ENCODE peak calls at places on chromosome 18, in eight cellular contexts. S is AG10803; L is CD4-positive, alpha-beta T cell; T is astrocyte; N is GM19239; F is EH; E is NCI-H1417; Y is PC-3. A is an unnamed sample.

GRCh38 chr18:63971320-63972071 is 1.6 kb downstream of the SERPINB8 start:
- DNase-seq in S (no peak), L (no peak), T (peak; percentile 6), N (no peak), F (peak; percentile 23), E (peak; percentile 93), Y (no peak), A (no peak)

GRCh38 chr18:8847900-8848299 is 142.5 kb downstream of the MTCL1 start:
- DNase-seq in S (peak; percentile 83), L (no peak), T (no peak), N (no peak), F (no peak), E (no peak), Y (no peak), A (peak; percentile 41)

GRCh38 chr18:8732442-8733360 is 27.3 kb downstream of the MTCL1 start:
- DNase-seq in S (no peak), L (no peak), T (no peak), N (no peak), F (no peak), E (no peak), Y (no peak), A (no peak)

GRCh38 chr18:37568671-37569070 is 3.1 kb upstream of the CELF4 start:
- DNase-seq in S (no peak), L (no peak), T (no peak), N (no peak), F (no peak), E (peak; percentile 47), Y (no peak), A (no peak)

GRCh38 chr18:28086530-28087172 is 90.3 kb downstream of the CDH2 start:
- DNase-seq in S (peak; percentile 71), L (no peak), T (peak; percentile 81), N (no peak), F (peak; percentile 63), E (peak; percentile 31), Y (no peak), A (peak; percentile 60)

GRCh38 chr18:57657566-57657965 is 35.9 kb upstream of the NARS1 start:
- DNase-seq in S (peak; percentile 34), L (no peak), T (no peak), N (no peak), F (no peak), E (no peak), Y (no peak), A (peak; percentile 30)

GRCh38 chr18:62938451-62938850 is 223.1 kb downstream of the PHLPP1 start:
- DNase-seq in S (no peak), L (no peak), T (no peak), N (peak; percentile 16), F (no peak), E (no peak), Y (no peak), A (no peak)

GRCh38 chr18:80183273-80184050 is 63.9 kb downstream of the PARD6G start:
- DNase-seq in S (no peak), L (no peak), T (no peak), N (no peak), F (no peak), E (no peak), Y (no peak), A (no peak)

GRCh38 chr18:67845035-67845434 is 328.5 kb upstream of the DSEL start:
- DNase-seq in S (no peak), L (no peak), T (no peak), N (no peak), F (peak; percentile 12), E (no peak), Y (peak; percentile 57), A (peak; percentile 51)

GRCh38 chr18:79479114-79479760 is 83.5 kb downstream of the NFATC1 start:
- DNase-seq in S (no peak), L (no peak), T (no peak), N (no peak), F (no peak), E (no peak), Y (no peak), A (no peak)

GRCh38 chr18:56575819-56576663 is 62.4 kb downstream of the TXNL1 start:
- DNase-seq in S (peak; percentile 61), L (no peak), T (peak; percentile 28), N (peak; percentile 40), F (peak; percentile 67), E (peak; percentile 90), Y (peak; percentile 80), A (peak; percentile 72)

A was measured in fibroblast of mammary gland.